ENCODE peak calls at places on chromosomes 2 and 18, in nine cellular contexts. One of them, this sample, is unnamed.

GRCh38 chr2:219020604-219021365 is 20.5 kb downstream of the CFAP65 start:
- DNase-seq in lower lobe of right lung: no peak
- DNase-seq in pancreas: no peak
- DNase-seq in NCI-H1092 treated with DMSO at 0.1 percent for 48 hours: peak
- DNase-seq in kidney tubule cell: no peak
- DNase-seq in posterior vena cava: no peak
- DNase-seq in AG08396: no peak
- DNase-seq in stimulated activated CD8-positive, alpha-beta memory T cell treated with anti-CD3 and anti-CD28 coated beads, Interleukin-15, amount 100 ng/mL, for 4 hours: no peak
- DNase-seq in EL: peak
- DNase-seq in this sample: no peak

GRCh38 chr2:218448934-218449333 is 30.0 kb downstream of the VIL1 start:
- DNase-seq in posterior vena cava: no peak
- DNase-seq in pancreas: no peak
- DNase-seq in kidney tubule cell: peak
- DNase-seq in NCI-H1092 treated with DMSO at 0.1 percent for 48 hours: no peak
- DNase-seq in stimulated activated CD8-positive, alpha-beta memory T cell treated with anti-CD3 and anti-CD28 coated beads, Interleukin-15, amount 100 ng/mL, for 4 hours: no peak
- DNase-seq in lower lobe of right lung: no peak
- DNase-seq in AG08396: no peak
- DNase-seq in EL: peak
- DNase-seq in this sample: peak

GRCh38 chr2:227182765-227183164 is 18.3 kb downstream of the COL4A3 start:
- DNase-seq in stimulated activated CD8-positive, alpha-beta memory T cell treated with anti-CD3 and anti-CD28 coated beads, Interleukin-15, amount 100 ng/mL, for 4 hours: no peak
- DNase-seq in EL: no peak
- DNase-seq in kidney tubule cell: no peak
- DNase-seq in lower lobe of right lung: no peak
- DNase-seq in posterior vena cava: no peak
- DNase-seq in AG08396: no peak
- DNase-seq in NCI-H1092 treated with DMSO at 0.1 percent for 48 hours: no peak
- DNase-seq in pancreas: no peak
- DNase-seq in this sample: no peak

GRCh38 chr2:236177967-236178909 is 10.1 kb upstream of the GBX2 start:
- DNase-seq in lower lobe of right lung: no peak
- DNase-seq in posterior vena cava: peak
- DNase-seq in stimulated activated CD8-positive, alpha-beta memory T cell treated with anti-CD3 and anti-CD28 coated beads, Interleukin-15, amount 100 ng/mL, for 4 hours: no peak
- DNase-seq in NCI-H1092 treated with DMSO at 0.1 percent for 48 hours: peak
- DNase-seq in pancreas: no peak
- DNase-seq in EL: peak
- DNase-seq in kidney tubule cell: peak
- DNase-seq in AG08396: peak
- DNase-seq in this sample: peak

GRCh38 chr2:218281449-218281848 is 10.9 kb downstream of the TMBIM1 start:
- DNase-seq in posterior vena cava: no peak
- DNase-seq in EL: no peak
- DNase-seq in NCI-H1092 treated with DMSO at 0.1 percent for 48 hours: no peak
- DNase-seq in lower lobe of right lung: no peak
- DNase-seq in stimulated activated CD8-positive, alpha-beta memory T cell treated with anti-CD3 and anti-CD28 coated beads, Interleukin-15, amount 100 ng/mL, for 4 hours: no peak
- DNase-seq in AG08396: no peak
- DNase-seq in kidney tubule cell: peak
- DNase-seq in pancreas: no peak
- DNase-seq in this sample: no peak

GRCh38 chr2:204680576-204680975 is 135.3 kb downstream of the PARD3B start:
- DNase-seq in NCI-H1092 treated with DMSO at 0.1 percent for 48 hours: no peak
- DNase-seq in posterior vena cava: no peak
- DNase-seq in EL: peak
- DNase-seq in lower lobe of right lung: no peak
- DNase-seq in kidney tubule cell: no peak
- DNase-seq in AG08396: no peak
- DNase-seq in pancreas: no peak
- DNase-seq in stimulated activated CD8-positive, alpha-beta memory T cell treated with anti-CD3 and anti-CD28 coated beads, Interleukin-15, amount 100 ng/mL, for 4 hours: no peak
- DNase-seq in this sample: peak

GRCh38 chr18:5747678-5748077 is 147.6 kb downstream of the TMEM200C start:
- DNase-seq in posterior vena cava: no peak
- DNase-seq in EL: no peak
- DNase-seq in stimulated activated CD8-positive, alpha-beta memory T cell treated with anti-CD3 and anti-CD28 coated beads, Interleukin-15, amount 100 ng/mL, for 4 hours: no peak
- DNase-seq in kidney tubule cell: no peak
- DNase-seq in AG08396: no peak
- DNase-seq in NCI-H1092 treated with DMSO at 0.1 percent for 48 hours: no peak
- DNase-seq in pancreas: peak
- DNase-seq in lower lobe of right lung: no peak
- DNase-seq in this sample: no peak

GRCh38 chr2:96797066-96797625 is 18.9 kb upstream of the CNNM3 start:
- DNase-seq in posterior vena cava: no peak
- DNase-seq in stimulated activated CD8-positive, alpha-beta memory T cell treated with anti-CD3 and anti-CD28 coated beads, Interleukin-15, amount 100 ng/mL, for 4 hours: no peak
- DNase-seq in AG08396: no peak
- DNase-seq in pancreas: no peak
- DNase-seq in kidney tubule cell: no peak
- DNase-seq in lower lobe of right lung: peak
- DNase-seq in NCI-H1092 treated with DMSO at 0.1 percent for 48 hours: no peak
- DNase-seq in EL: no peak
- DNase-seq in this sample: no peak

GRCh38 chr2:200877443-200877842 is 11.4 kb downstream of the PPIL3 start:
- DNase-seq in posterior vena cava: no peak
- DNase-seq in stimulated activated CD8-positive, alpha-beta memory T cell treated with anti-CD3 and anti-CD28 coated beads, Interleukin-15, amount 100 ng/mL, for 4 hours: no peak
- DNase-seq in kidney tubule cell: no peak
- DNase-seq in lower lobe of right lung: no peak
- DNase-seq in EL: no peak
- DNase-seq in AG08396: no peak
- DNase-seq in pancreas: no peak
- DNase-seq in NCI-H1092 treated with DMSO at 0.1 percent for 48 hours: no peak
- DNase-seq in this sample: no peak

GRCh38 chr2:238370482-238371372 is 50.4 kb downstream of the TRAF3IP1 start:
- DNase-seq in stimulated activated CD8-positive, alpha-beta memory T cell treated with anti-CD3 and anti-CD28 coated beads, Interleukin-15, amount 100 ng/mL, for 4 hours: peak
- DNase-seq in NCI-H1092 treated with DMSO at 0.1 percent for 48 hours: peak
- DNase-seq in AG08396: peak
- DNase-seq in kidney tubule cell: peak
- DNase-seq in posterior vena cava: no peak
- DNase-seq in pancreas: peak
- DNase-seq in lower lobe of right lung: peak
- DNase-seq in EL: peak
- DNase-seq in this sample: peak